ENCODE peak calls at places on chromosomes 5 and 9, in four cellular contexts. One of them, this sample, is unnamed.

GRCh38 chr9:89427621-89428221 is 70.2 kb downstream of the SEMA4D start:
- DNase-seq in endothelial cell of umbilical vein: no peak
- DNase-seq in SK-N-SH: no peak
- DNase-seq in K562: no peak
- DNase-seq in this sample: no peak

GRCh38 chr5:66066826-66067225 is 77.3 kb upstream of the SREK1 start:
- DNase-seq in endothelial cell of umbilical vein: no peak
- DNase-seq in SK-N-SH: no peak
- DNase-seq in K562: no peak
- DNase-seq in this sample: no peak

GRCh38 chr5:74131256-74131655 is 505.3 kb downstream of the ARHGEF28 start:
- DNase-seq in endothelial cell of umbilical vein: no peak
- DNase-seq in SK-N-SH: no peak
- DNase-seq in K562: no peak
- DNase-seq in this sample: no peak

GRCh38 chr9:104286792-104287191 is 192.7 kb downstream of the SMC2 start:
- DNase-seq in endothelial cell of umbilical vein: no peak
- DNase-seq in SK-N-SH: no peak
- DNase-seq in K562: no peak
- DNase-seq in this sample: peak

GRCh38 chr9:89312154-89312616 is 1.2 kb downstream of the CKS2 start:
- DNase-seq in endothelial cell of umbilical vein: peak
- DNase-seq in SK-N-SH: peak
- DNase-seq in K562: no peak
- DNase-seq in this sample: peak

GRCh38 chr9:35116539-35116897 is 856 bp upstream of the ATOSB start:
- DNase-seq in endothelial cell of umbilical vein: no peak
- DNase-seq in SK-N-SH: no peak
- DNase-seq in K562: no peak
- DNase-seq in this sample: no peak

GRCh38 chr9:123609844-123610243 is 253.8 kb downstream of the CRB2 start:
- DNase-seq in endothelial cell of umbilical vein: no peak
- DNase-seq in SK-N-SH: peak
- DNase-seq in K562: no peak
- DNase-seq in this sample: no peak

GRCh38 chr9:81588148-81588874 is 101.0 kb downstream of the TLE1 start:
- DNase-seq in endothelial cell of umbilical vein: peak
- DNase-seq in SK-N-SH: no peak
- DNase-seq in K562: no peak
- DNase-seq in this sample: peak

GRCh38 chr5:33470544-33470943 is 29.8 kb downstream of the TARS1 start:
- DNase-seq in endothelial cell of umbilical vein: peak
- DNase-seq in SK-N-SH: peak
- DNase-seq in K562: no peak
- DNase-seq in this sample: no peak

GRCh38 chr9:15225564-15226126 is 81.4 kb downstream of the TTC39B start:
- DNase-seq in endothelial cell of umbilical vein: no peak
- DNase-seq in SK-N-SH: no peak
- DNase-seq in K562: no peak
- DNase-seq in this sample: no peak

GRCh38 chr9:6781476-6781875 is 23.7 kb downstream of the KDM4C start:
- DNase-seq in endothelial cell of umbilical vein: no peak
- DNase-seq in SK-N-SH: no peak
- DNase-seq in K562: no peak
- DNase-seq in this sample: no peak

GRCh38 chr5:6723122-6723885 is 10.1 kb downstream of the TENT4A start:
- DNase-seq in endothelial cell of umbilical vein: no peak
- DNase-seq in SK-N-SH: no peak
- DNase-seq in K562: no peak
- DNase-seq in this sample: no peak

GRCh38 chr5:110361501-110361900 is 365.0 kb downstream of the TMEM232 start:
- DNase-seq in endothelial cell of umbilical vein: no peak
- DNase-seq in SK-N-SH: no peak
- DNase-seq in K562: no peak
- DNase-seq in this sample: no peak

GRCh38 chr9:77649109-77649812 is 1.1 kb upstream of the GNA14 start:
- DNase-seq in endothelial cell of umbilical vein: peak
- DNase-seq in SK-N-SH: peak
- DNase-seq in K562: no peak
- DNase-seq in this sample: no peak

GRCh38 chr9:133691659-133692363 is 46.3 kb downstream of the SARDH start:
- DNase-seq in endothelial cell of umbilical vein: no peak
- DNase-seq in SK-N-SH: no peak
- DNase-seq in K562: no peak
- DNase-seq in this sample: no peak

GRCh38 chr5:38595149-38595725 is 38.8 kb upstream of the LIFR start:
- DNase-seq in endothelial cell of umbilical vein: no peak
- DNase-seq in SK-N-SH: no peak
- DNase-seq in K562: no peak
- DNase-seq in this sample: no peak

GRCh38 chr5:17118631-17119030 is 98.8 kb upstream of the BASP1 start:
- DNase-seq in endothelial cell of umbilical vein: peak
- DNase-seq in SK-N-SH: peak
- DNase-seq in K562: no peak
- DNase-seq in this sample: peak

GRCh38 chr5:168790037-168790635 is 211.0 kb upstream of the PANK3 start:
- DNase-seq in endothelial cell of umbilical vein: no peak
- DNase-seq in SK-N-SH: no peak
- DNase-seq in K562: no peak
- DNase-seq in this sample: no peak

GRCh38 chr9:135567311-135567710 is 5.8 kb downstream of the PAEP start:
- DNase-seq in endothelial cell of umbilical vein: no peak
- DNase-seq in SK-N-SH: no peak
- DNase-seq in K562: no peak
- DNase-seq in this sample: no peak

GRCh38 chr9:5536684-5537083 is 26.4 kb downstream of the PDCD1LG2 start:
- DNase-seq in endothelial cell of umbilical vein: no peak
- DNase-seq in SK-N-SH: no peak
- DNase-seq in K562: no peak
- DNase-seq in this sample: no peak

GRCh38 chr5:158140120-158140778 is 281.3 kb upstream of the CLINT1 start:
- DNase-seq in endothelial cell of umbilical vein: no peak
- DNase-seq in SK-N-SH: no peak
- DNase-seq in K562: no peak
- DNase-seq in this sample: no peak

GRCh38 chr5:16540421-16540820 is 74.8 kb upstream of the ZNF622 start:
- DNase-seq in endothelial cell of umbilical vein: no peak
- DNase-seq in SK-N-SH: no peak
- DNase-seq in K562: no peak
- DNase-seq in this sample: no peak

GRCh38 chr9:33044677-33045282 is 19.7 kb downstream of the DNAJA1 start:
- DNase-seq in endothelial cell of umbilical vein: no peak
- DNase-seq in SK-N-SH: peak
- DNase-seq in K562: no peak
- DNase-seq in this sample: peak

GRCh38 chr5:102296229-102296817 is at the start of gene SLCO4C1:
- DNase-seq in endothelial cell of umbilical vein: peak
- DNase-seq in SK-N-SH: peak
- DNase-seq in K562: peak
- DNase-seq in this sample: peak

GRCh38 chr5:61563401-61563800 is 231.3 kb downstream of the ZSWIM6 start:
- DNase-seq in endothelial cell of umbilical vein: no peak
- DNase-seq in SK-N-SH: no peak
- DNase-seq in K562: no peak
- DNase-seq in this sample: peak

GRCh38 chr5:133653602-133653995 is 41.3 kb upstream of the FSTL4 start:
- DNase-seq in endothelial cell of umbilical vein: no peak
- DNase-seq in SK-N-SH: no peak
- DNase-seq in K562: no peak
- DNase-seq in this sample: no peak

GRCh38 chr5:119470851-119471451 is 18.7 kb downstream of the HSD17B4 start:
- DNase-seq in endothelial cell of umbilical vein: peak
- DNase-seq in SK-N-SH: no peak
- DNase-seq in K562: peak
- DNase-seq in this sample: no peak

GRCh38 chr5:26894719-26895263 is 143.6 kb downstream of the CDH9 start:
- DNase-seq in endothelial cell of umbilical vein: no peak
- DNase-seq in SK-N-SH: no peak
- DNase-seq in K562: no peak
- DNase-seq in this sample: no peak

GRCh38 chr9:129437626-129438323 is 183.1 kb downstream of the C9orf50 start:
- DNase-seq in endothelial cell of umbilical vein: no peak
- DNase-seq in SK-N-SH: peak
- DNase-seq in K562: peak
- DNase-seq in this sample: no peak

DNA sequence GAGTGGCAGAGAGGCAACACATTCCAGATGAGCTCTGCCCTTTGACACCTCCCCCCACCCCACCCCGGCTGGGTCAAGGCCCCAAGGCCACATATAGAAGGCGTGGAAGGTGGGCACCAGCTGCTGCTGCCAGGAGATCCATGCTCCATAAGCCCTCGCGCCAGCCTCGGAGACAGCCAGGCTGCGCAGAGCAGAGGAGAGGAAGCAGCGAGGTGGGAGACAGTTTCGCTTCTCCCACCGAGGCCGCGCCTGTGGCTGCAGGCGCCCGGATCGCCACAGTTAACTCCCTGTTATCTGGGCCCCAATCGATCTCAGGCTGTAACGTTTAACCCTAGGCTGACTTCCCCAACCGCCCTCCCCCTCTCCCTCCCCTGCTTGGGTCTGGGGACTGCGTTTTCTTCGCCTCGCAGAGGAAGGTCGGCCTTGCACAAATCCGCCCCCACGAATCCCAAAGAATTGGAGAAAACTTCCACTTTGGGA is 1.2 kb upstream of the CXXC5 start:
- DNase-seq in endothelial cell of umbilical vein: no peak
- DNase-seq in SK-N-SH: peak
- DNase-seq in K562: peak
- DNase-seq in this sample: no peak
- H3K9ac ChIP-seq in endothelial cell of umbilical vein: no peak
- H3K9ac ChIP-seq in SK-N-SH: no peak
- H3K9ac ChIP-seq in K562: peak
- H3K9ac ChIP-seq in this sample: no peak

GRCh38 chr5:59254055-59254687 is 639.4 kb downstream of the PDE4D start:
- DNase-seq in endothelial cell of umbilical vein: no peak
- DNase-seq in SK-N-SH: no peak
- DNase-seq in K562: no peak
- DNase-seq in this sample: no peak

GRCh38 chr5:59253625-59254024 is 639.9 kb downstream of the PDE4D start:
- DNase-seq in endothelial cell of umbilical vein: no peak
- DNase-seq in SK-N-SH: no peak
- DNase-seq in K562: no peak
- DNase-seq in this sample: no peak

GRCh38 chr5:59259238-59259637 is 634.3 kb downstream of the PDE4D start:
- DNase-seq in endothelial cell of umbilical vein: no peak
- DNase-seq in SK-N-SH: no peak
- DNase-seq in K562: no peak
- DNase-seq in this sample: no peak

GRCh38 chr5:59257488-59258400 is 635.8 kb downstream of the PDE4D start:
- DNase-seq in endothelial cell of umbilical vein: no peak
- DNase-seq in SK-N-SH: no peak
- DNase-seq in K562: no peak
- DNase-seq in this sample: no peak

GRCh38 chr5:59256331-59256730 is 637.2 kb downstream of the PDE4D start:
- DNase-seq in endothelial cell of umbilical vein: no peak
- DNase-seq in SK-N-SH: no peak
- DNase-seq in K562: no peak
- DNase-seq in this sample: no peak
- H3K27ac ChIP-seq in endothelial cell of umbilical vein: no peak
- H3K27ac ChIP-seq in SK-N-SH: no peak
- H3K27ac ChIP-seq in K562: no peak
- H3K27ac ChIP-seq in this sample: no peak

GRCh38 chr9:112050544-112051475 is 124.3 kb downstream of the SUSD1 start:
- DNase-seq in endothelial cell of umbilical vein: peak
- DNase-seq in SK-N-SH: no peak
- DNase-seq in K562: no peak
- DNase-seq in this sample: peak
- H3K9ac ChIP-seq in endothelial cell of umbilical vein: no peak
- H3K9ac ChIP-seq in SK-N-SH: peak
- H3K9ac ChIP-seq in K562: no peak
- H3K9ac ChIP-seq in this sample: peak

GRCh38 chr9:114220129-114220541 is 64.8 kb downstream of the COL27A1 start:
- DNase-seq in endothelial cell of umbilical vein: no peak
- DNase-seq in SK-N-SH: peak
- DNase-seq in K562: no peak
- DNase-seq in this sample: no peak
- H3K27ac ChIP-seq in endothelial cell of umbilical vein: no peak
- H3K27ac ChIP-seq in SK-N-SH: no peak
- H3K27ac ChIP-seq in K562: no peak
- H3K27ac ChIP-seq in this sample: no peak

GRCh38 chr9:137228968-137229896 is 1.5 kb upstream of the SLC34A3 start:
- DNase-seq in endothelial cell of umbilical vein: no peak
- DNase-seq in SK-N-SH: no peak
- DNase-seq in K562: no peak
- DNase-seq in this sample: no peak

GRCh38 chr9:137232101-137232500 is 1.4 kb downstream of the SLC34A3 start:
- DNase-seq in endothelial cell of umbilical vein: no peak
- DNase-seq in SK-N-SH: no peak
- DNase-seq in K562: no peak
- DNase-seq in this sample: no peak

GRCh38 chr9:137229903-137230719 is 590 bp upstream of the SLC34A3 start:
- DNase-seq in endothelial cell of umbilical vein: no peak
- DNase-seq in SK-N-SH: no peak
- DNase-seq in K562: no peak
- DNase-seq in this sample: peak

GRCh38 chr9:137231313-137232039 is 775 bp downstream of the SLC34A3 start:
- DNase-seq in endothelial cell of umbilical vein: no peak
- DNase-seq in SK-N-SH: no peak
- DNase-seq in K562: no peak
- DNase-seq in this sample: no peak

GRCh38 chr9:137230720-137231207 is at the start of gene SLC34A3:
- DNase-seq in endothelial cell of umbilical vein: no peak
- DNase-seq in SK-N-SH: no peak
- DNase-seq in K562: no peak
- DNase-seq in this sample: no peak
- H3K9ac ChIP-seq in endothelial cell of umbilical vein: no peak
- H3K9ac ChIP-seq in SK-N-SH: no peak
- H3K9ac ChIP-seq in K562: peak
- H3K9ac ChIP-seq in this sample: no peak